ENCODE peak calls at places on chromosomes 5 and 9, in ten cellular contexts. E, M, N, I, U, C, K, V, X and G are unnamed samples.

GRCh38 chr9:127853312-127854168 is 918 bp downstream of the ENG start:
- DNase-seq in U (no peak), X (no peak), N (no peak), E (no peak), C (peak; percentile 22), K (no peak), V (no peak), I (no peak), M (no peak), G (no peak)

GRCh38 chr5:173627860-173628392 is 11.5 kb upstream of the BOD1 start:
- DNase-seq in E (no peak), N (peak; percentile 90), X (no peak), I (no peak), V (no peak), U (no peak), M (no peak), K (no peak), C (no peak), G (no peak)

GRCh38 chr5:167644619-167645018 is 646.8 kb upstream of the WWC1 start:
- DNase-seq in M (no peak), C (no peak), K (peak; percentile 10), V (no peak), N (no peak), U (no peak), E (no peak), X (no peak), I (no peak), G (no peak)

GRCh38 chr9:19026375-19026774 is 6.6 kb downstream of the SAXO1 start:
- DNase-seq in V (no peak), U (no peak), C (no peak), E (no peak), N (no peak), I (no peak), K (no peak), X (no peak), M (no peak), G (no peak)

GRCh38 chr9:105243015-105243686 is 1.3 kb upstream of the SLC44A1 start:
- DNase-seq in K (no peak), U (no peak), N (no peak), E (no peak), X (peak; percentile 29), C (peak; percentile 85), V (peak; percentile 49), I (no peak), M (no peak), G (no peak)

GRCh38 chr5:145180341-145180740 is 654.8 kb downstream of the PRELID2 start:
- DNase-seq in C (no peak), K (no peak), M (no peak), U (no peak), I (no peak), N (no peak), V (no peak), E (no peak), X (no peak), G (no peak)

GRCh38 chr9:114619205-114619758 is 8.2 kb downstream of the TMEM268 start:
- DNase-seq in V (no peak), N (no peak), K (no peak), E (no peak), C (peak; percentile 55), X (no peak), U (no peak), M (no peak), I (peak; percentile 82), G (peak; percentile 82)

GRCh38 chr9:120774719-120775118 is 18.5 kb downstream of the FBXW2 start:
- DNase-seq in K (no peak), V (no peak), I (no peak), M (no peak), U (no peak), C (no peak), N (no peak), X (no peak), E (no peak), G (no peak)

GRCh38 chr5:1885476-1885755 is 2.7 kb upstream of the IRX4 start:
- DNase-seq in E (no peak), X (no peak), C (no peak), I (no peak), K (no peak), M (no peak), U (no peak), V (no peak), N (no peak), G (no peak)

GRCh38 chr5:57368010-57368409 is 114.6 kb downstream of the ACTBL2 start:
- DNase-seq in M (no peak), I (no peak), X (no peak), N (no peak), U (no peak), C (no peak), E (no peak), K (no peak), V (peak; percentile 68), G (no peak)

GRCh38 chr5:30401479-30402058 is 791.9 kb upstream of the CDH6 start:
- DNase-seq in V (peak; percentile 48), X (no peak), I (no peak), C (no peak), K (peak; percentile 8), N (no peak), E (no peak), M (no peak), U (peak; percentile 5), G (no peak)

GRCh38 chr9:121768416-121769015 is 117.1 kb downstream of the DAB2IP start:
- DNase-seq in U (no peak), E (no peak), C (no peak), V (no peak), M (no peak), I (no peak), N (no peak), X (no peak), K (no peak), G (peak; percentile 69)